ENCODE peak calls at places on chromosomes 16 and 17, in four cellular contexts. One of them, this sample, is unnamed.

GRCh38 chr17:40486513-40487370 is 14.7 kb downstream of the TNS4 start:
- DNase-seq in GM23338: no peak
- DNase-seq in AG10803: peak
- DNase-seq in kidney epithelial cell: peak
- DNase-seq in this sample: peak

GRCh38 chr17:17024778-17025300 is 17.4 kb upstream of the MPRIP start:
- DNase-seq in GM23338: no peak
- DNase-seq in kidney epithelial cell: no peak
- DNase-seq in AG10803: no peak
- DNase-seq in this sample: no peak

GRCh38 chr17:42421479-42422332 is 1.4 kb downstream of the CAVIN1 start:
- DNase-seq in AG10803: peak
- DNase-seq in kidney epithelial cell: no peak
- DNase-seq in GM23338: peak
- DNase-seq in this sample: no peak

GRCh38 chr17:44209786-44210341 is 9.6 kb downstream of the UBTF start:
- DNase-seq in kidney epithelial cell: no peak
- DNase-seq in GM23338: no peak
- DNase-seq in AG10803: no peak
- DNase-seq in this sample: no peak

GRCh38 chr17:50209472-50210248 is 8.2 kb upstream of the COL1A1 start:
- DNase-seq in GM23338: peak
- DNase-seq in AG10803: peak
- DNase-seq in kidney epithelial cell: peak
- DNase-seq in this sample: peak

GRCh38 chr17:77354721-77355455 is 214.1 kb downstream of the SEC14L1 start:
- DNase-seq in AG10803: peak
- DNase-seq in GM23338: no peak
- DNase-seq in kidney epithelial cell: no peak
- DNase-seq in this sample: peak

GRCh38 chr16:30027588-30028437 is 3.3 kb downstream of the TLCD3B start:
- DNase-seq in kidney epithelial cell: no peak
- DNase-seq in GM23338: peak
- DNase-seq in AG10803: no peak
- DNase-seq in this sample: no peak

GRCh38 chr17:29722411-29723198 is 99.9 kb upstream of the CORO6 start:
- DNase-seq in AG10803: peak
- DNase-seq in GM23338: no peak
- DNase-seq in kidney epithelial cell: no peak
- DNase-seq in this sample: no peak

GRCh38 chr17:83058478-83059167 is 20.8 kb upstream of the METRNL start:
- DNase-seq in kidney epithelial cell: no peak
- DNase-seq in AG10803: no peak
- DNase-seq in GM23338: no peak
- DNase-seq in this sample: no peak

GRCh38 chr17:7010523-7010922 is 1.9 kb upstream of the RNASEK start:
- DNase-seq in GM23338: no peak
- DNase-seq in kidney epithelial cell: no peak
- DNase-seq in AG10803: no peak
- DNase-seq in this sample: no peak

GRCh38 chr17:7460850-7461660 is 16.2 kb downstream of the CHRNB1 start:
- DNase-seq in GM23338: peak
- DNase-seq in kidney epithelial cell: no peak
- DNase-seq in AG10803: no peak
- DNase-seq in this sample: no peak

GRCh38 chr17:52606098-52606497 is 447.6 kb upstream of the CA10 start:
- DNase-seq in AG10803: no peak
- DNase-seq in GM23338: no peak
- DNase-seq in kidney epithelial cell: peak
- DNase-seq in this sample: no peak

GRCh38 chr17:34721326-34721725 is 141.9 kb downstream of the TMEM132E start:
- DNase-seq in AG10803: no peak
- DNase-seq in kidney epithelial cell: peak
- DNase-seq in GM23338: no peak
- DNase-seq in this sample: no peak

GRCh38 chr16:23518435-23518891 is 8.2 kb upstream of the GGA2 start:
- DNase-seq in GM23338: no peak
- DNase-seq in kidney epithelial cell: no peak
- DNase-seq in AG10803: no peak
- DNase-seq in this sample: no peak

GRCh38 chr16:80936410-80936809 is 70.3 kb downstream of the CMC2 start:
- DNase-seq in AG10803: peak
- DNase-seq in kidney epithelial cell: no peak
- DNase-seq in GM23338: no peak
- DNase-seq in this sample: peak

GRCh38 chr16:27333104-27333503 is 19.3 kb downstream of the IL4R start:
- DNase-seq in AG10803: no peak
- DNase-seq in GM23338: no peak
- DNase-seq in kidney epithelial cell: no peak
- DNase-seq in this sample: no peak

GRCh38 chr16:85423631-85424030 is 189.5 kb upstream of the GSE1 start:
- DNase-seq in AG10803: no peak
- DNase-seq in GM23338: no peak
- DNase-seq in kidney epithelial cell: no peak
- DNase-seq in this sample: no peak

GRCh38 chr16:74107795-74108610 is 188.6 kb upstream of the PSMD7 start:
- DNase-seq in kidney epithelial cell: peak
- DNase-seq in GM23338: peak
- DNase-seq in AG10803: peak
- DNase-seq in this sample: peak

GRCh38 chr16:78211951-78212350 is 112.5 kb downstream of the WWOX start:
- DNase-seq in AG10803: no peak
- DNase-seq in GM23338: peak
- DNase-seq in kidney epithelial cell: no peak
- DNase-seq in this sample: no peak

GRCh38 chr16:64638804-64639203 is 483.1 kb downstream of the CDH11 start:
- DNase-seq in GM23338: no peak
- DNase-seq in AG10803: no peak
- DNase-seq in kidney epithelial cell: no peak
- DNase-seq in this sample: no peak

GRCh38 chr16:64589836-64590235 is 532.0 kb downstream of the CDH11 start:
- DNase-seq in kidney epithelial cell: no peak
- DNase-seq in AG10803: peak
- DNase-seq in GM23338: no peak
- DNase-seq in this sample: peak

GRCh38 chr17:78329263-78330059 is 30.4 kb downstream of the SOCS3 start:
- DNase-seq in GM23338: no peak
- DNase-seq in kidney epithelial cell: no peak
- DNase-seq in AG10803: peak
- DNase-seq in this sample: peak

GRCh38 chr16:35599429-35600165 is 2140.2 kb downstream of the TP53TG3F start:
- DNase-seq in kidney epithelial cell: no peak
- DNase-seq in AG10803: no peak
- DNase-seq in GM23338: no peak
- DNase-seq in this sample: no peak

GRCh38 chr17:42279776-42280630 is 3.8 kb upstream of the STAT5B start:
- DNase-seq in GM23338: no peak
- DNase-seq in AG10803: no peak
- DNase-seq in kidney epithelial cell: no peak
- DNase-seq in this sample: no peak

GRCh38 chr16:48157794-48158193 is 2.0 kb upstream of the ABCC12 start:
- DNase-seq in kidney epithelial cell: no peak
- DNase-seq in GM23338: no peak
- DNase-seq in AG10803: no peak
- DNase-seq in this sample: no peak

GRCh38 chr16:86700396-86700945 is 122.1 kb downstream of the FOXL1 start:
- DNase-seq in AG10803: no peak
- DNase-seq in kidney epithelial cell: no peak
- DNase-seq in GM23338: no peak
- DNase-seq in this sample: no peak

GRCh38 chr16:55853114-55853513 is 20.2 kb upstream of the CES1 start:
- DNase-seq in GM23338: no peak
- DNase-seq in kidney epithelial cell: no peak
- DNase-seq in AG10803: peak
- DNase-seq in this sample: peak

GRCh38 chr17:45942284-45942683 is 47.9 kb downstream of the MAPT start:
- DNase-seq in AG10803: peak
- DNase-seq in GM23338: peak
- DNase-seq in kidney epithelial cell: no peak
- DNase-seq in this sample: no peak

GRCh38 chr16:68756250-68757051 is 19.4 kb downstream of the CDH1 start:
- DNase-seq in AG10803: no peak
- DNase-seq in GM23338: no peak
- DNase-seq in kidney epithelial cell: peak
- DNase-seq in this sample: no peak

GRCh38 chr17:39643271-39643670 is 6.3 kb downstream of the STARD3 start:
- DNase-seq in AG10803: peak
- DNase-seq in GM23338: no peak
- DNase-seq in kidney epithelial cell: no peak
- DNase-seq in this sample: no peak

GRCh38 chr16:9965079-9965478 is 217.1 kb downstream of the GRIN2A start:
- DNase-seq in GM23338: no peak
- DNase-seq in kidney epithelial cell: peak
- DNase-seq in AG10803: no peak
- DNase-seq in this sample: no peak

GRCh38 chr16:10667239-10667638 is 27.5 kb downstream of the TEKT5 start:
- DNase-seq in kidney epithelial cell: no peak
- DNase-seq in AG10803: no peak
- DNase-seq in GM23338: no peak
- DNase-seq in this sample: no peak

GRCh38 chr16:918068-918467 is 52.7 kb downstream of the LMF1 start:
- DNase-seq in GM23338: no peak
- DNase-seq in AG10803: no peak
- DNase-seq in kidney epithelial cell: no peak
- DNase-seq in this sample: no peak

GRCh38 chr17:17305282-17305801 is 2.2 kb downstream of the NT5M start:
- DNase-seq in kidney epithelial cell: no peak
- DNase-seq in GM23338: no peak
- DNase-seq in AG10803: no peak
- DNase-seq in this sample: no peak

GRCh38 chr17:81420769-81421462 is 25.7 kb downstream of the BAHCC1 start:
- DNase-seq in AG10803: peak
- DNase-seq in GM23338: no peak
- DNase-seq in kidney epithelial cell: no peak
- DNase-seq in this sample: no peak

GRCh38 chr16:31713071-31713944 is 160.3 kb upstream of the ZNF267 start:
- DNase-seq in kidney epithelial cell: peak
- DNase-seq in GM23338: peak
- DNase-seq in AG10803: peak
- DNase-seq in this sample: peak

GRCh38 chr16:31714899-31715504 is 158.6 kb upstream of the ZNF267 start:
- DNase-seq in kidney epithelial cell: no peak
- DNase-seq in GM23338: no peak
- DNase-seq in AG10803: no peak
- DNase-seq in this sample: no peak

GRCh38 chr16:31712064-31712540 is 161.5 kb upstream of the ZNF267 start:
- DNase-seq in GM23338: no peak
- DNase-seq in AG10803: no peak
- DNase-seq in kidney epithelial cell: no peak
- DNase-seq in this sample: no peak

GRCh38 chr16:31715915-31716314 is 157.7 kb upstream of the ZNF267 start:
- DNase-seq in AG10803: no peak
- DNase-seq in GM23338: no peak
- DNase-seq in kidney epithelial cell: no peak
- DNase-seq in this sample: no peak

GRCh38 chr16:31713945-31714898 is 159.4 kb upstream of the ZNF267 start:
- DNase-seq in GM23338: peak
- DNase-seq in kidney epithelial cell: no peak
- DNase-seq in AG10803: no peak
- DNase-seq in this sample: no peak
- TF ChIP-seq CTCF in GM23338: peak
- TF ChIP-seq CTCF in kidney epithelial cell: peak
- TF ChIP-seq CTCF in AG10803: peak
- TF ChIP-seq CTCF in this sample: peak

DNA sequence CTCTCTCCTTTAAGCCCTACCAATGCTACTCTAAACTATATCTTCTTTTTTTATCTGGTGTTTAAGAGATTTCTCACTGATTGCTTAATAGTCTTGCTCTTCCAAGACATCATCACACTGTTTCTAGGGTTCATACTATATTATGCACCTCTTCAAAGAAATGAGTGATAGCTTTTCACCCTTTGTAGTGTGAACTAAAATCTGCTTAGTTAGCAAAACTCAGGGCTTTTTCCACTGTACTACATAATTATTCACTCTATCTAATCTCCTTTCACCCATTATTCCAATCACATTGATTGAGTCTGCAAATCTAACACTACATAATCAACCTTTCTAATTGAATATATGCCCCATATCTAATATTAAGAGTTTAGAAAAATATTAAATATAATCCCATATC is 456.0 kb upstream of the SOX9 start:
- DNase-seq in AG10803: no peak
- DNase-seq in GM23338: no peak
- DNase-seq in kidney epithelial cell: no peak
- DNase-seq in this sample: no peak
- H3K4me3 ChIP-seq in AG10803: no peak
- H3K4me3 ChIP-seq in GM23338: no peak
- H3K4me3 ChIP-seq in kidney epithelial cell: no peak
- H3K4me3 ChIP-seq in this sample: no peak

DNA sequence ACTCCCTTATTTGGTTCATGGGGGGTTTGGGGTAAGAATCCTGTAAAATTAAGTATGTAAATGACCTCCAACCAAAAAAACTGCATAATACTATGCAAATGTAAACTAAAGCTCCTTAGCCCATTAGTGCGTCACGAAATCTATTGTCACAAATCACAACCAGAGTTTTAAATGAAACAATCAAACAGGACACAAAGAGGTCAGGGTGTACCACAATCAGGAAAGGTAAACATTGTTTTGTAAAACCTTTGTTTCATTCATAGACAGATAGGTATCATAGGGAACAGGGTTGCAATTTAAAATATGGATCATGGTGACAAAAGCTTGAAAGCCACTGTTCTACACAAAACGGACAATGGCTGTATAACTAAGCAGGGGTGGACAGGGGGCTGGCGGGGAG is 61.0 kb downstream of the ARHGAP17 start:
- DNase-seq in AG10803: no peak
- DNase-seq in GM23338: no peak
- DNase-seq in kidney epithelial cell: no peak
- DNase-seq in this sample: no peak
- TF ChIP-seq CTCF in AG10803: no peak
- TF ChIP-seq CTCF in GM23338: no peak
- TF ChIP-seq CTCF in kidney epithelial cell: no peak
- TF ChIP-seq CTCF in this sample: no peak

GRCh38 chr17:21303441-21304065 is 19.0 kb downstream of the MAP2K3 start:
- DNase-seq in GM23338: no peak
- DNase-seq in kidney epithelial cell: no peak
- DNase-seq in AG10803: no peak
- DNase-seq in this sample: no peak
- H3K4me3 ChIP-seq in GM23338: no peak
- H3K4me3 ChIP-seq in kidney epithelial cell: no peak
- H3K4me3 ChIP-seq in AG10803: no peak
- H3K4me3 ChIP-seq in this sample: no peak